ENCODE peak calls at places on chromosome 16, in six cellular contexts. C, M, U, R, B and V are unnamed samples.

GRCh38 chr16:75114179-75114945 is 2.2 kb downstream of the LDHD start:
- DNase-seq in C (no peak), M (no peak), U (no peak), R (no peak), B (no peak), V (no peak)

GRCh38 chr16:17768257-17768656 is 297.5 kb upstream of the XYLT1 start:
- DNase-seq in C (peak), M (no peak), U (no peak), R (no peak), B (no peak), V (no peak)

GRCh38 chr16:81894592-81894991 is 115.5 kb downstream of the PLCG2 start:
- DNase-seq in C (no peak), M (no peak), U (no peak), R (no peak), B (no peak), V (no peak)

GRCh38 chr16:79592150-79592549 is 8.4 kb downstream of the MAF start:
- DNase-seq in C (no peak), M (no peak), U (no peak), R (no peak), B (no peak), V (no peak)

GRCh38 chr16:28110074-28110473 is 46.6 kb upstream of the GSG1L start:
- DNase-seq in C (no peak), M (no peak), U (no peak), R (no peak), B (no peak), V (no peak)

GRCh38 chr16:49283376-49284049 is 1.9 kb upstream of the CBLN1 start:
- DNase-seq in C (no peak), M (no peak), U (no peak), R (no peak), B (no peak), V (no peak)

GRCh38 chr16:49473131-49473530 is 99.5 kb downstream of the C16orf78 start:
- DNase-seq in C (no peak), M (no peak), U (peak), R (no peak), B (no peak), V (no peak)

GRCh38 chr16:86408685-86409084 is 101.6 kb upstream of the FOXF1 start:
- DNase-seq in C (no peak), M (no peak), U (no peak), R (no peak), B (no peak), V (no peak)

GRCh38 chr16:49883111-49883829 is 27.4 kb upstream of the ZNF423 start:
- DNase-seq in C (no peak), M (no peak), U (no peak), R (no peak), B (no peak), V (no peak)